ENCODE peak calls at places on chromosomes 6 and 20, in seven cellular contexts. B is posterior vena cava; U is T-helper 1 cell; C is GM06990; R is foreskin fibroblast; M is aorta; H is stimulated activated CD4-positive, alpha-beta T cell treated with anti-CD3 and anti-CD28 coated beads, Interleukin-1b, Interleukin-23, amount 100 ng/mL, for 1 hour. L is an unnamed sample.

GRCh38 chr6:116115781-116116180 is 10.2 kb downstream of the COL10A1 start:
- DNase-seq in B (no peak), U (no peak), C (no peak), R (no peak), M (no peak), H (no peak), L (no peak)

GRCh38 chr6:7542878-7543394 is 1.5 kb downstream of the DSP start:
- DNase-seq in B (no peak), U (no peak), C (no peak), R (no peak), M (no peak), H (no peak), L (peak; percentile 79)

GRCh38 chr20:8223096-8223870 is 91.2 kb downstream of the PLCB1 start:
- DNase-seq in B (no peak), U (no peak), C (no peak), R (peak; percentile 70), M (no peak), H (no peak), L (no peak)

GRCh38 chr20:32159766-32160221 is 47.7 kb downstream of the PLAGL2 start:
- DNase-seq in B (no peak), U (no peak), C (no peak), R (no peak), M (no peak), H (no peak), L (no peak)

GRCh38 chr6:131068165-131068564 is 5.1 kb upstream of the EPB41L2 start:
- DNase-seq in B (no peak), U (no peak), C (no peak), R (no peak), M (no peak), H (no peak), L (no peak)

GRCh38 chr20:36606171-36607116 is 865 bp downstream of the RAB5IF start:
- DNase-seq in B (no peak), U (no peak), C (no peak), R (no peak), M (no peak), H (no peak), L (no peak)

GRCh38 chr6:36671687-36672375 is 6.7 kb upstream of the CDKN1A start:
- DNase-seq in B (no peak), U (no peak), C (no peak), R (no peak), M (no peak), H (no peak), L (no peak)

GRCh38 chr6:42390228-42390934 is 61.3 kb downstream of the TRERF1 start:
- DNase-seq in B (no peak), U (no peak), C (peak; percentile 62), R (no peak), M (no peak), H (no peak), L (no peak)

GRCh38 chr20:57650756-57651483 is 30.7 kb upstream of the ZBP1 start:
- DNase-seq in B (peak; percentile 64), U (no peak), C (no peak), R (no peak), M (no peak), H (no peak), L (no peak)

GRCh38 chr6:13305256-13305650 is 23.1 kb downstream of the TBC1D7 start:
- DNase-seq in B (no peak), U (no peak), C (no peak), R (no peak), M (no peak), H (no peak), L (no peak)

GRCh38 chr20:49361872-49362663 is 84.2 kb upstream of the ZNFX1 start:
- DNase-seq in B (no peak), U (no peak), C (no peak), R (no peak), M (no peak), H (no peak), L (no peak)

GRCh38 chr6:44268095-44268628 is 2.1 kb upstream of the TMEM151B start:
- DNase-seq in B (no peak), U (no peak), C (no peak), R (no peak), M (no peak), H (no peak), L (peak; percentile 82)

GRCh38 chr20:41293269-41294037 is 24.1 kb downstream of the ZHX3 start:
- DNase-seq in B (no peak), U (no peak), C (no peak), R (peak; percentile 62), M (no peak), H (no peak), L (no peak)

GRCh38 chr6:169141706-169142705 is 111.6 kb downstream of the THBS2 start:
- DNase-seq in B (no peak), U (no peak), C (no peak), R (peak; percentile 66), M (no peak), H (no peak), L (no peak)

GRCh38 chr6:14542670-14543366 is 425.2 kb downstream of the CD83 start:
- DNase-seq in B (no peak), U (no peak), C (peak; percentile 12), R (peak; percentile 66), M (no peak), H (no peak), L (no peak)

GRCh38 chr20:11003341-11003740 is 329.5 kb upstream of the JAG1 start:
- DNase-seq in B (no peak), U (no peak), C (no peak), R (no peak), M (no peak), H (no peak), L (no peak)

GRCh38 chr6:35401514-35401913 is 50.6 kb upstream of the FANCE start:
- DNase-seq in B (no peak), U (no peak), C (no peak), R (no peak), M (no peak), H (no peak), L (no peak)

GRCh38 chr6:108002365-108003221 is 44.6 kb upstream of the SEC63 start:
- DNase-seq in B (no peak), U (no peak), C (no peak), R (peak; percentile 6), M (peak; percentile 62), H (no peak), L (peak; percentile 54)

GRCh38 chr6:136077834-136078576 is 172.1 kb downstream of the MTFR2 start:
- DNase-seq in B (no peak), U (no peak), C (no peak), R (peak; percentile 90), M (no peak), H (no peak), L (no peak)

GRCh38 chr20:10369723-10370090 is 64.3 kb downstream of the MKKS start:
- DNase-seq in B (no peak), U (no peak), C (no peak), R (no peak), M (peak; percentile 66), H (no peak), L (no peak)

GRCh38 chr6:49841424-49841823 is 24.9 kb downstream of the CRISP1 start:
- DNase-seq in B (no peak), U (no peak), C (no peak), R (no peak), M (no peak), H (no peak), L (no peak)

GRCh38 chr6:143159001-143159400 is 98.3 kb downstream of the AIG1 start:
- DNase-seq in B (no peak), U (no peak), C (no peak), R (no peak), M (no peak), H (no peak), L (no peak)

GRCh38 chr6:155245193-155245592 is 18.6 kb upstream of the CLDN20 start:
- DNase-seq in B (no peak), U (no peak), C (no peak), R (no peak), M (no peak), H (no peak), L (no peak)

GRCh38 chr20:694496-694895 is 18.9 kb upstream of the SCRT2 start:
- DNase-seq in B (no peak), U (no peak), C (no peak), R (no peak), M (no peak), H (no peak), L (no peak)

GRCh38 chr20:38150595-38151170 is 14.4 kb downstream of the TGM2 start:
- DNase-seq in B (no peak), U (no peak), C (no peak), R (no peak), M (peak; percentile 25), H (no peak), L (no peak)

GRCh38 chr6:131023834-131024504 is 39.1 kb downstream of the EPB41L2 start:
- DNase-seq in B (no peak), U (no peak), C (no peak), R (peak; percentile 29), M (no peak), H (no peak), L (no peak)

GRCh38 chr6:144922120-144922722 is 637.1 kb downstream of the UTRN start:
- DNase-seq in B (no peak), U (no peak), C (no peak), R (peak; percentile 86), M (no peak), H (no peak), L (no peak)

GRCh38 chr6:36355819-36356218 is 19.1 kb upstream of the BNIP5 start:
- DNase-seq in B (no peak), U (no peak), C (no peak), R (no peak), M (no peak), H (no peak), L (no peak)

GRCh38 chr6:91098006-91098405 is 511.1 kb upstream of the MAP3K7 start:
- DNase-seq in B (no peak), U (no peak), C (no peak), R (no peak), M (no peak), H (no peak), L (no peak)